ENCODE peak calls at places on chromosomes 1 and 21, in four cellular contexts. N is stomach, D is body of pancreas, K is gastrocnemius medialis. T is an unnamed sample.

GRCh38 chr1:162632234-162632666 is at the start of gene DDR2:
- DNase-seq in D (peak), N (peak), K (peak), T (no peak)

GRCh38 chr1:185393821-185394220 is 76.8 kb upstream of the IVNS1ABP start:
- DNase-seq in N (no peak), K (no peak), D (no peak), T (no peak)

GRCh38 chr1:58783090-58783992 is 506 bp downstream of the JUN start:
- DNase-seq in N (peak), K (peak), D (peak), T (peak)

GRCh38 chr1:227094249-227094966 is 154.3 kb downstream of the COQ8A start:
- DNase-seq in D (peak), N (peak), K (no peak), T (no peak)

GRCh38 chr1:228154685-228155571 is 5.2 kb downstream of the GJC2 start:
- DNase-seq in K (no peak), D (peak), N (no peak), T (no peak)

GRCh38 chr1:197467881-197468280 is 199.8 kb downstream of the CRB1 start:
- DNase-seq in N (no peak), D (no peak), K (no peak), T (no peak)

GRCh38 chr1:115306146-115306545 is 31.9 kb downstream of the NGF start:
- DNase-seq in N (no peak), D (no peak), K (no peak), T (no peak)

GRCh38 chr1:182563095-182563494 is 26.0 kb downstream of the RNASEL start:
- DNase-seq in K (no peak), N (no peak), D (no peak), T (no peak)

GRCh38 chr21:45556645-45557601 is 14.7 kb upstream of the SLC19A1 start:
- DNase-seq in K (no peak), D (peak), N (no peak), T (peak)

GRCh38 chr1:225772848-225773247 is 4.8 kb upstream of the SRP9 start:
- DNase-seq in D (peak), K (no peak), N (peak), T (no peak)

GRCh38 chr1:30572192-30572591 is 151.2 kb downstream of the MATN1 start:
- DNase-seq in N (no peak), D (no peak), K (no peak), T (no peak)

GRCh38 chr1:34441661-34442060 is 265.0 kb downstream of the C1orf94 start:
- DNase-seq in K (no peak), N (no peak), D (no peak), T (no peak)

GRCh38 chr21:26845066-26845749 is at the start of gene ADAMTS1:
- DNase-seq in D (peak), N (peak), K (peak), T (peak)

GRCh38 chr1:31031330-31032143 is 34.0 kb downstream of the PUM1 start:
- DNase-seq in D (no peak), K (no peak), N (no peak), T (no peak)

GRCh38 chr1:229887043-229887822 is 179.8 kb upstream of the GALNT2 start:
- DNase-seq in N (peak), D (peak), K (peak), T (no peak)

GRCh38 chr1:56803561-56804156 is 15.5 kb downstream of the FYB2 start:
- DNase-seq in K (no peak), D (peak), N (peak), T (no peak)

GRCh38 chr1:200262326-200262965 is 147.4 kb downstream of the ZNF281 start:
- DNase-seq in N (no peak), D (no peak), K (no peak), T (no peak)

GRCh38 chr1:99943238-99943794 is 26.5 kb upstream of the SLC35A3 start:
- DNase-seq in N (no peak), K (no peak), D (no peak), T (no peak)

GRCh38 chr1:76278711-76279386 is 204.3 kb downstream of the ST6GALNAC3 start:
- DNase-seq in K (no peak), N (no peak), D (no peak), T (no peak)

GRCh38 chr1:11982010-11982392 is 1.8 kb downstream of the MFN2 start:
- DNase-seq in D (no peak), N (no peak), K (no peak), T (no peak)
- TF ChIP-seq CTCF in D (no peak), N (no peak), K (no peak), T (peak)

DNA sequence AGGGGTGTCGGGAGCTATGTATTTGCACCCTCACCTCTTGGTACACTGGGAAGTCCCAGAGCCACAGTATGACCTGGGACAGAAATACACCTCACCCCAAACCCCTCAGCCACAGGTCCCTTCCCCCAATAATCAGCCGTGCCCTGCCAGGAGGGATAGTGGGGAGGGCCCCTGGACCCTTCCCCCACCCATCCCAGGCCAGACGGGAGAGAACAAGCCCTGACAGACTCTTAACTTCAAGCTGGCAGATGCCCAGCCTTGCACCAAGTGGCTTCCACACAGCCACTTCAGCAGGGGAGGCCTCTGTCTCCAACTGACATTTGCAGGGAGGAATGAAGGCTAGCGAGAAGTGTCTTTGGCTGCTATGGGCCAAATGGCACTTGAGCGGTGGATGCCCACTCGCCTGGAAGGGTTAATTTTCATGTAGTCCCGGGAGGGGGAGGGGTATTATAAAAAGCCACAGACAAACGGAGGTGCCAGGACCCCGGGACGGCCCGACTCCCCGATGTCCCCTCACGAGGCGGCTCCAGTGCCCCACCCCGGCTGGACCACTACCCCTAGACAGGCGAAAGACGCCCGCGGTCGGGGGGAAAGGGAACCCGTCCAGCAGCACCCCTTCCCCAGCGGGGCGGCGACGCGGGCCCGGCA is 495 bp downstream of the SYNC start:
- DNase-seq in N (no peak), K (peak), D (peak), T (no peak)
- TF ChIP-seq CTCF in N (no peak), K (no peak), D (no peak), T (no peak)

DNA sequence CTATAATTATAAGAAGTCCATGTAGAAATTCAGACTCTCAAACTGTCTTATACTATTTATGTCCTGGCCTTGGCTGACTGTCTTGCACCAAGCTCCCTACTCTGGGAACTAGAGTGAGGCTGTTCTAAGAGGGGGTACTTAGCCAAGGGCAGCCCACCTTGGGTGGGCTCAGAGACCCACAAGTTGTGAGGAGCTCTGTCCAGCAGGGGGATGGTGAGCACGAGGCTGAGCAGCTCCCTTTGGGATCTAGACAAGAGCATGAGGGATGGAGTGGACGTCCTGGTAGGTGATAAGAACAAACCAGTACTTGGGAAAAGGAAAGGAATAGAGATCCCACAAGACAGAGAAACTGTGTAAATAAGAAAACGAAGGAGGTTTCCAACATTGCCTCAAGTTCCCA is 127.1 kb upstream of the SLC44A3 start:
- DNase-seq in K (no peak), D (no peak), N (no peak), T (no peak)
- TF ChIP-seq CTCF in K (no peak), D (no peak), N (no peak), T (no peak)

DNA sequence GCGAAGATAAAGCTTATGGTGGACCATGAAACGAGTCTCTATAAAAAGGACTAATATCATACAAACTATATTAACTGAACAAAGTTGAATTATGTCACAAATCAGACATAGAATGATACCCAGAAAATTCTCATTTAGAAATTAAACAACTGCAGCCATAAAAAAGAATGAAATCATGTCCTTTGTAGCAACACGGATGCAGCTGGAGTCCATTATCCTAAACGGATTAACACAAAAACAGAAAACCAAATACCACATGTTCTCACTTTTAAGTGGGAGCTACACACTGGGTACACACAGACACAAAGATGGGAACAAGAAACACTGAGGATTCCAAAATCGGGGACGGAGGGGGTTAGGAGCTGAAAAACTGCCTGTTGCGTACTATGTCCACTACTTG is 11.5 kb downstream of the COP1 start:
- DNase-seq in D (no peak), N (no peak), K (no peak), T (no peak)
- TF ChIP-seq CTCF in D (no peak), N (no peak), K (no peak), T (no peak)

DNA sequence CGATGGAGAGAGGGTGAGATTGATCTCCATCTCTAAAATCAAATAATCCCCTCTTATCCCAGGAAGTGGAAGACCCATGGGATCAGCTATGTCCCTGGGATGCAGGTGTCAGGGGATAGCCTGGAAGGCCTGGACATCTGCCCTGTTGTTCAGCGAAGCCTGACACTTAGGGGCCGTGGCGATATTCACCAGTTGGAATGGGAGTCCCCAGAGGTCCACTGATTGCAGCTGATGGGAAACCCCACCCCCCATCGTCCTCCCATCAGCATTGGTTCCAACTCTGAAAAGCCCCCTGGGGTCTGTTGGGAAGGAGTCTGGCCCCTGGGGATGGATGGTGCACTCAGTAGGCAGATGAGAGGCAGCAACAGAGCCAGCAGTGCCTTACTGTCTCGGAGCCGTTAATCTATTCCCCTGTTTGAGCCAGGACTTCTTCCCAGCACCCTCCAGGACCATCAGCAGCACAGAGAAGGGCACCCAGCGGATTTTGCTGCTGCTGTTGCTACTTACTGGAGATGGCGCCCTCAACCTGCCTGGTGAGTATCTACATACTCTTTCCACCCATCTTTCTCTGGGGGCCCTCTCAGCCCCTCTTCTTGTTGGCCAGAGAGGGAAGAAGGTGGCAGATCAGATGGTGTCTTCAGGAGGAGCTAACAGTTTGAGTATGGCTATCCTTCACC is 13.4 kb downstream of the CATSPER4 start:
- DNase-seq in N (no peak), D (no peak), K (no peak), T (no peak)
- TF ChIP-seq CTCF in N (no peak), D (no peak), K (no peak), T (no peak)

GRCh38 chr1:85282424-85282823 is 6.0 kb upstream of the BCL10 start:
- DNase-seq in D (no peak), K (no peak), N (no peak), T (no peak)
- TF ChIP-seq CTCF in D (no peak), K (no peak), N (no peak), T (peak)

GRCh38 chr1:92461364-92462097 is 25.2 kb downstream of the GFI1 start:
- DNase-seq in D (no peak), N (no peak), K (no peak), T (no peak)
- TF ChIP-seq CTCF in D (peak), N (no peak), K (no peak), T (peak)

GRCh38 chr1:47767741-47768100 is 229.5 kb downstream of the TRABD2B start:
- DNase-seq in D (no peak), K (no peak), N (no peak), T (no peak)

GRCh38 chr1:47764461-47765046 is 232.6 kb downstream of the TRABD2B start:
- DNase-seq in N (no peak), D (no peak), K (no peak), T (peak)

GRCh38 chr1:47765236-47765635 is 231.9 kb downstream of the TRABD2B start:
- DNase-seq in K (no peak), D (no peak), N (no peak), T (no peak)

GRCh38 chr1:47766832-47767740 is 230.1 kb downstream of the TRABD2B start:
- DNase-seq in K (no peak), D (peak), N (no peak), T (no peak)

DNA sequence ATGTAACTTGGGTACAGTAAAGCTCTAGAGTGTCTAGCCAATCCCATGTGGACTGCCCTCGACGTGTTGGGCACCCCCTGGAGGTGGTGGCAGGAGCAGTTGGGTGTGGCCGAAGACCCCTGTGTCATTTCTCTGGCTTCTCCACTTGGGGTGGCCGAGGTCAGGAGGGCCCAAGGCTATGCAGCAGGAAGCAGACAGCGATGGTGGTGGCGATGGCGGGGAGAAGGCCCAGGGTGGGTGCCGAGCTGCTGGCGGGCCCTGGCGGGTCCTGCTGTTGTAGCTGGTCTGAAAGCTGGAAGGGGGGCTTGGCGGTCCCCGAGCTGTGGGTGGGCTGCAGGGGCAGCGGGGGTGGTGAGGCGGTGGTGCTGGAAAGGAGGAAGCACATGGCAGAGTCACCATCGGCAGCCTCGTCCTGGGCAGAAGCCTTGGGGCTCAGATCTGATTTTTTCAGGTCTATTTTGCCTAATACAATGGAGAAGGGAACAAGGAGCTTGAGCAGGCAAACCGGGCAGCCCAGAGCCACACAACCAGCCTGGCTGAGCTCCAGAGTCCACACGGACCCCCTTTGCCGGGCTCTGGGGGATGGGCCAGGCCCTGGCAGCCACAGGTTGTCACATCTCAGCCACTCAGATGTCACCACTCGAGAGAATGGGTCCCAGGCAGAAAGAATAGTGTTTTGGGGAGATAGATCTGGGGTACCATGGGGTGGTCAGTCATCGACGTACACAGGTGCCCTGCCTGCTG is 231.3 kb downstream of the TRABD2B start:
- DNase-seq in N (no peak), D (no peak), K (no peak), T (no peak)
- TF ChIP-seq CTCF in N (no peak), D (no peak), K (no peak), T (no peak)

GRCh38 chr1:184242507-184242943 is 144.3 kb upstream of the C1orf21 start:
- DNase-seq in K (peak), D (peak), N (no peak), T (no peak)
- TF ChIP-seq CTCF in K (no peak), D (peak), N (no peak), T (no peak)

GRCh38 chr1:151716405-151716762 is 219 bp downstream of the CELF3 start:
- DNase-seq in K (no peak), N (no peak), D (no peak), T (no peak)
- TF ChIP-seq CTCF in K (no peak), N (no peak), D (no peak), T (no peak)